ENCODE peak calls at places on chromosome 17, in eight cellular contexts. L is prostate gland; P is Karpas-422; H is effector memory CD4-positive, alpha-beta T cell; V is A549; T is pancreas; N is mammary epithelial cell; K is astrocyte. J is an unnamed sample.

GRCh38 chr17:2190014-2190413 is 113.6 kb downstream of the SMG6 start:
- DNase-seq in L (no peak), P (no peak), H (no peak), V (peak), T (no peak), N (no peak), K (no peak), J (no peak)

GRCh38 chr17:16258916-16259315 is 41.9 kb downstream of the PIGL start:
- DNase-seq in L (no peak), P (no peak), H (no peak), V (no peak), T (no peak), N (no peak), K (no peak), J (no peak)

GRCh38 chr17:70184770-70185169 is 15.4 kb downstream of the KCNJ2 start:
- DNase-seq in L (no peak), P (no peak), H (no peak), V (peak), T (no peak), N (peak), K (peak), J (no peak)

GRCh38 chr17:3594056-3594810 is 15.0 kb downstream of the TRPV1 start:
- DNase-seq in L (no peak), P (no peak), H (no peak), V (no peak), T (no peak), N (no peak), K (peak), J (peak)

GRCh38 chr17:82490512-82491195 is 28.9 kb upstream of the FOXK2 start:
- DNase-seq in L (no peak), P (no peak), H (no peak), V (no peak), T (no peak), N (no peak), K (no peak), J (no peak)

GRCh38 chr17:48577946-48578615 is at the start of gene HOXB4:
- DNase-seq in L (no peak), P (peak), H (peak), V (no peak), T (no peak), N (peak), K (peak), J (peak)

GRCh38 chr17:16916557-16916920 is 55.4 kb downstream of the TNFRSF13B start:
- DNase-seq in L (no peak), P (peak), H (no peak), V (no peak), T (no peak), N (no peak), K (no peak), J (no peak)

GRCh38 chr17:50318551-50319310 is 27.2 kb upstream of the XYLT2 start:
- DNase-seq in L (peak), P (no peak), H (no peak), V (no peak), T (no peak), N (peak), K (no peak), J (no peak)

GRCh38 chr17:46122486-46122871 is 70.8 kb downstream of the KANSL1 start:
- DNase-seq in L (no peak), P (peak), H (no peak), V (no peak), T (no peak), N (no peak), K (no peak), J (no peak)

GRCh38 chr17:60165976-60166375 is 16.2 kb downstream of the CA4 start:
- DNase-seq in L (no peak), P (no peak), H (no peak), V (no peak), T (no peak), N (peak), K (no peak), J (no peak)

GRCh38 chr17:15447928-15448579 is 19.4 kb downstream of the CDRT4 start:
- DNase-seq in L (no peak), P (no peak), H (no peak), V (no peak), T (no peak), N (no peak), K (no peak), J (no peak)

GRCh38 chr17:66956941-66957340 is 7.6 kb upstream of the CACNG4 start:
- DNase-seq in L (peak), P (no peak), H (no peak), V (no peak), T (no peak), N (no peak), K (no peak), J (no peak)

GRCh38 chr17:21287703-21288449 is 3.4 kb downstream of the MAP2K3 start:
- DNase-seq in L (peak), P (peak), H (peak), V (peak), T (peak), N (peak), K (peak), J (peak)

GRCh38 chr17:41734139-41734948 is at the start of gene HAP1:
- DNase-seq in L (peak), P (no peak), H (no peak), V (peak), T (peak), N (peak), K (no peak), J (peak)

GRCh38 chr17:14032234-14032633 is 37.1 kb upstream of the COX10 start:
- DNase-seq in L (no peak), P (no peak), H (no peak), V (no peak), T (no peak), N (no peak), K (no peak), J (no peak)

GRCh38 chr17:6555331-6556120 is 829 bp downstream of the PITPNM3 start:
- DNase-seq in L (peak), P (no peak), H (no peak), V (no peak), T (peak), N (peak), K (peak), J (peak)

DNA sequence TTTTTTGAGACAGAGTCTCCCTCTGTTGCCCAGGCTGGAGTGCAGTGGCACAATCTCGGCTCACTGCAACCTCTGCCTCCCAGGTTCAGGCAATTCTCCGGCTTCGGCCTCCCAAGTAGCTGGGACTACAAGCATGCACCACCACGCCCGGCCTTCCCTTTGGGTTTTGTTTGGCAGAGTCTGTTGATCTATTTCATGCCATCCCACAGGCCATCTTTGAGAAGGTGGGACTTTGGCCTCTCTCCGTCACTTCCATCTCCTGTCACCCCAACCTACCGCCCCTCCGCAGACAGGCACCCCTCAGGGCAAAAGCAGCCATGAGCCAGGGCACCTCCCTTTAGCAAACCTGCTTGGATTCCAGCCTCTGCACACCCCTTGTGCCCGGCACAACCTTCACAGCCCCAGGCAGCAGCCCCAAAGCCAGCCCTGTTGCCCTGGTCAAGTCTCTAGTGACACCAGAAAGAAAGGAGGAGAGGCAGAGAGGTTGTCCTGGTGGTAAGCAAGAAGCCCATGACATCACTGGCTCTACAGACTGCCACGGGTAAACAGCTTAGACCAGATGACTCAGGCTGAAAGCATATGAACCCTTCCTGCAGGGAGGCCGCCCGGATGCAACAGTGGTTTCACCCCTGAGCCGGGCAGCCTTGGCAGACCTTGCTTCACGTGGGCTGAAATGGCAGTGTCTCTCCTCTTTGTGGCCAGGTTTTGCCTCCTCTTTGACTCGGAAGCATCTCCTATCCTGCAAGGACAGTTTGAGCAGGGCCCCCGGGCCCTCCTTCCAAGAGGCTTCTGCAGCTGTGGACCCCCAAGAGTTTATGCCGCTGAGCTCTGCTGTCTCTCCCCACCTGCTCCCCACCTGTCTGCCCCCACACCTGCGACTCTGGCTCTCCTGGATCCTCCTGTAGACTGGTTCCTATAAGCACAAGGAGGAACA is 8.1 kb upstream of the TIMP2 start:
- DNase-seq in L (no peak), P (no peak), H (peak), V (peak), T (peak), N (peak), K (peak), J (no peak)
- H3K4me3 ChIP-seq in L (no peak), P (no peak), H (no peak), V (peak), T (no peak), N (no peak), K (peak), J (no peak)

DNA sequence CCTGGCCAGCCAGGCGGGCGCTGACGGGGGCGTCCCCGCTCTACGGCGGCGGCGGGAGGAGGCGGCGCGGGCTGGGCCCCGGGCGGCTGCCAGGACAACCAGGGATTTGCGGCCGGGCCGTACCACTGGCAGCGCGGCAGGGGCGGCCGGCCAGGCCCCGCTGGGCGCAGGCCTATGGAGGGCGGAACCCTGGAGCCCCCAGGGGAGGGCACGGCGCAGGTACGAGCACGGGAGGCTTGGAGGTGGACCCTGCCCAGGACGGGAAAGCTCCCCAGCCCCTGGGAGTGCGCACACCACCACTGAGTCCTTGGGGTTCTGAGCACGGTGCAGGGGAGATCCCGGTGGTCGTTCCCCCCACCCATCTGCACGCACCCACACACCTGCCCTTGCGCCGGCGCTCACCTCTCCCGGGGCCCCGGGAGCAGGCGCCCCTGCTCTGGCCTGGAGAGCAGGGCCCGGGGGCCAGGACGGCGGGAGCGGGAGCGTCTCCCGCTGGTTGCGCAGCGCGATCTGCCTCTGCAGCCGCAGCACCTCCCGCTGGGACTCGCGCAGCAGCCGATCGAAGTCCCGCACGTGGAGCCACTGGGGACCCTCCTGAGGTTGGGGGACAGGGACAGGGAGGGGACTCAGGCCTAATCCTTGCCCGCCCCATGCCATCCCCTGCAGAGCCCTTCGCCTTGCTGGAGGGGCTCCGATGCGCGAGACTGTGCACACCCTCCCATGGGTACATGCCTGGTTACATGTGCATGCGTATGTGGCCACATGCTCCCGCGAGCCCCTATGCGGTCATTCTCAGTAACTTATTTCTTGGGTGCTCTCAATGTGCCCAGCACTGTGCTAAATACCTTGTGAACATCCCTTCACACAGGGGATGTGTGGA is 3.9 kb downstream of the TSPOAP1 start:
- DNase-seq in L (peak), P (peak), H (no peak), V (no peak), T (peak), N (no peak), K (no peak), J (peak)
- H3K27ac ChIP-seq in L (peak), P (no peak), H (no peak), V (no peak), T (no peak), N (no peak), K (no peak), J (no peak)

GRCh38 chr17:44989552-44990138 is 21.5 kb upstream of the C1QL1 start:
- DNase-seq in L (no peak), P (no peak), H (no peak), V (no peak), T (no peak), N (no peak), K (no peak), J (no peak)

GRCh38 chr17:44987883-44988195 is 19.7 kb upstream of the C1QL1 start:
- DNase-seq in L (no peak), P (no peak), H (no peak), V (no peak), T (no peak), N (no peak), K (no peak), J (no peak)

GRCh38 chr17:44990994-44991393 is 22.9 kb upstream of the C1QL1 start:
- DNase-seq in L (no peak), P (no peak), H (no peak), V (no peak), T (no peak), N (no peak), K (no peak), J (no peak)

GRCh38 chr17:44988256-44988942 is 20.3 kb upstream of the C1QL1 start:
- DNase-seq in L (no peak), P (peak), H (no peak), V (no peak), T (no peak), N (no peak), K (no peak), J (no peak)

GRCh38 chr17:44987194-44987882 is 19.2 kb upstream of the C1QL1 start:
- DNase-seq in L (no peak), P (no peak), H (no peak), V (no peak), T (no peak), N (no peak), K (no peak), J (no peak)
- H3K4me3 ChIP-seq in L (no peak), P (no peak), H (no peak), V (no peak), T (no peak), N (no peak), K (no peak), J (no peak)

GRCh38 chr17:8254881-8255280 is 5.8 kb downstream of the PFAS start:
- DNase-seq in L (no peak), P (no peak), H (no peak), V (no peak), T (no peak), N (no peak), K (no peak), J (no peak)

GRCh38 chr17:8255499-8255898 is 6.4 kb downstream of the PFAS start:
- DNase-seq in L (no peak), P (no peak), H (no peak), V (peak), T (no peak), N (no peak), K (no peak), J (no peak)

GRCh38 chr17:8256291-8256690 is 7.2 kb downstream of the PFAS start:
- DNase-seq in L (no peak), P (no peak), H (no peak), V (no peak), T (no peak), N (no peak), K (no peak), J (no peak)

GRCh38 chr17:8256691-8257090 is 7.6 kb downstream of the PFAS start:
- DNase-seq in L (no peak), P (no peak), H (no peak), V (no peak), T (no peak), N (no peak), K (no peak), J (no peak)

DNA sequence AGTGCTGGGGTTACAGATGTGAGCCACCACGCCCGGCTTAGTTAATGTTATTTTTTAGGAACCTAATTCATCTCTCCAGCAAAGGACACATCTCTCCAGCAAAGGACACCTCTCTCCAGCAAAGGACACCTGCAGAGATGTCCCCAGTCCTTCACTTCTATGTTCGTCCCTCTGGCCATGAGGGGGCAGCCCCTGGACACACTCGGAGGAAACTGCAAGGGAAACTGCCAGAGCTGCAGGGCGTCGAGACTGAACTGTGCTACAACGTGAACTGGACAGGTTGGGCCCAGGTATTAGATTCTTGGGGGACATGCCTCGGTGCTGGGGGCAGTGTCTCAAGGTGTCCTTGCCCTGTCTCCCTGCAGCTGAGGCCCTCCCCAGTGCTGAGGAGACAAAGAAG is 4.7 kb downstream of the PFAS start:
- DNase-seq in L (peak), P (no peak), H (no peak), V (peak), T (no peak), N (no peak), K (no peak), J (peak)
- H3K27ac ChIP-seq in L (no peak), P (no peak), H (no peak), V (no peak), T (no peak), N (no peak), K (no peak), J (no peak)

DNA sequence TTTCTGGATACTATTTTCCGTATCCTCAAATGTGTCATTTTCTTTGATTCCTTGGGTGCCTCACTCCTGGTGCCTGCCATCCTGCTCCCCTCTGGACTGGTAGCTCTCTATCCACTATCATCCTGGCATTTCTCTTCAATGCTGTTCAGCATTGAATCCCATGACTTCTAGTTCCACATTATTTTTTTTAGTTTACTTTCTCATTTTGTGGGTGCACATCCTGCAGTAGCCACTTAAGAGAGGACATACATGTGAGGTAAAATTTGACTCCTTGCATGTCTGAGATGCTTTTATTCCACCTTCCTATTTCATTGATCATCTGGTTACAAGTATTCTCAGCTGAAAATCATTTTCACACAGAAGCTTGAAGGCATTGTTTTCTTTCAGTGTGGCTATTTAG is 19.1 kb downstream of the ALOX15 start:
- DNase-seq in L (no peak), P (no peak), H (no peak), V (no peak), T (no peak), N (no peak), K (no peak), J (no peak)
- H3K4me3 ChIP-seq in L (no peak), P (no peak), H (no peak), V (no peak), T (no peak), N (no peak), K (no peak), J (no peak)

DNA sequence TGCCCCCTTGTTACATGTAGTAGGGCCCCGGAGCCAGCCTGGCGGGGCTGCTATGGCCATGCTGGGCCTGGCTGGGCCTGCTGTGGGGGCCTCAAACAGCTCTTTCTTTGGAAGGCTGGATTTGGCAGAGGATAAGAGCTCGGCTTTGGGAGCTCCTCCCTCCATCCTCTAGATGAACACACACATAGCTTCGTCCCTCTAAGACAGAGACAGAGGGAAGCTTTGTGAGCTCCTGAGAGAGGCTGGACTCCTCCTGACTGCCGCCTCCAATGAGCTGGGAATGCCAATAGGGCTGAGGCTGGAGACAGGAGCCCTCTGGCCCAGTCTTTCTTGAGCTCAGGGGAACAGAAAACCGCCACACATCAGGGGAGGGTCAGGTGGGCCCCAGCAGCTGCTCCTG is 37.3 kb upstream of the CDC42EP4 start:
- DNase-seq in L (no peak), P (no peak), H (no peak), V (no peak), T (no peak), N (no peak), K (no peak), J (no peak)
- H3K27ac ChIP-seq in L (no peak), P (no peak), H (no peak), V (no peak), T (no peak), N (no peak), K (no peak), J (no peak)

GRCh38 chr17:19315104-19315503 is 47.4 kb downstream of the B9D1 start:
- DNase-seq in L (no peak), P (no peak), H (no peak), V (no peak), T (no peak), N (no peak), K (no peak), J (no peak)

GRCh38 chr17:19313746-19314651 is 48.5 kb downstream of the B9D1 start:
- DNase-seq in L (no peak), P (no peak), H (no peak), V (no peak), T (no peak), N (peak), K (no peak), J (peak)

GRCh38 chr17:19311421-19312215 is 50.9 kb downstream of the B9D1 start:
- DNase-seq in L (no peak), P (no peak), H (no peak), V (no peak), T (no peak), N (no peak), K (peak), J (no peak)

GRCh38 chr17:19312406-19312805 is 50.1 kb downstream of the B9D1 start:
- DNase-seq in L (no peak), P (no peak), H (no peak), V (no peak), T (no peak), N (no peak), K (no peak), J (no peak)

GRCh38 chr17:19313066-19313745 is 49.3 kb downstream of the B9D1 start:
- DNase-seq in L (no peak), P (no peak), H (no peak), V (no peak), T (no peak), N (no peak), K (no peak), J (no peak)
- H3K4me3 ChIP-seq in L (no peak), P (no peak), H (no peak), V (no peak), T (no peak), N (no peak), K (no peak), J (no peak)

GRCh38 chr17:64679710-64680216 is 17.7 kb upstream of the SMURF2 start:
- DNase-seq in L (no peak), P (no peak), H (no peak), V (peak), T (no peak), N (peak), K (peak), J (no peak)

GRCh38 chr17:64685705-64686104 is 23.6 kb upstream of the SMURF2 start:
- DNase-seq in L (no peak), P (no peak), H (no peak), V (no peak), T (no peak), N (no peak), K (no peak), J (no peak)

GRCh38 chr17:64686705-64687104 is 24.6 kb upstream of the SMURF2 start:
- DNase-seq in L (no peak), P (no peak), H (no peak), V (no peak), T (no peak), N (no peak), K (no peak), J (no peak)

GRCh38 chr17:64683791-64684190 is 21.7 kb upstream of the SMURF2 start:
- DNase-seq in L (no peak), P (no peak), H (no peak), V (no peak), T (no peak), N (no peak), K (no peak), J (no peak)

GRCh38 chr17:64682261-64683181 is 20.4 kb upstream of the SMURF2 start:
- DNase-seq in L (no peak), P (no peak), H (no peak), V (peak), T (no peak), N (no peak), K (peak), J (no peak)
- H3K27ac ChIP-seq in L (no peak), P (no peak), H (no peak), V (peak), T (no peak), N (no peak), K (peak), J (no peak)

J was measured in thyroid gland.